ENCODE peak calls at places on chromosomes 4 and X, in six cellular contexts. L is HFF-Myc, B is activated T-cell treated with anti-CD3 and anti-CD28 coated beads for 4 hours, V is fibroblast of lung, E is H54, H is HTR-8/SVneo. S is an unnamed sample.

GRCh38 chr4:86220137-86220536 is 139.7 kb downstream of the MAPK10 start:
- DNase-seq in L (no peak), V (peak; percentile 93), E (no peak), B (no peak), H (no peak), S (no peak)

GRCh38 chr4:36323801-36324419 is 42.5 kb downstream of the DTHD1 start:
- DNase-seq in L (no peak), H (no peak), B (no peak), V (no peak), E (no peak), S (no peak)

GRCh38 chr4:98778206-98778605 is 119.8 kb upstream of the TSPAN5 start:
- DNase-seq in V (peak; percentile 87), H (peak; percentile 12), L (no peak), E (peak; percentile 19), B (no peak), S (no peak)

GRCh38 chr4:16250665-16251365 is 24.5 kb upstream of the TAPT1 start:
- DNase-seq in L (no peak), E (no peak), B (no peak), H (peak; percentile 8), V (no peak), S (no peak)

GRCh38 chr4:153185453-153185852 is 18.8 kb upstream of the TRIM2 start:
- DNase-seq in L (no peak), V (no peak), B (no peak), H (no peak), E (no peak), S (no peak)

GRCh38 chr4:74543983-74544382 is 99.0 kb downstream of the AREG start:
- DNase-seq in E (no peak), H (no peak), B (no peak), L (no peak), V (peak; percentile 87), S (no peak)

GRCh38 chrX:99795495-99795894 is 614.6 kb downstream of the PCDH19 start:
- DNase-seq in V (no peak), B (no peak), H (no peak), L (no peak), E (no peak), S (no peak)

GRCh38 chr4:8341691-8342090 is 72.1 kb downstream of the HTRA3 start:
- DNase-seq in E (no peak), V (no peak), B (no peak), L (no peak), H (no peak), S (no peak)

GRCh38 chrX:54920610-54921426 is at the start of gene TRO:
- DNase-seq in E (no peak), V (peak; percentile 13), B (no peak), H (no peak), L (no peak), S (no peak)

GRCh38 chr4:526189-526909 is 27.3 kb downstream of the PIGG start:
- DNase-seq in B (no peak), V (no peak), E (no peak), H (no peak), L (no peak), S (no peak)

GRCh38 chr4:21543514-21543913 is 405.1 kb downstream of the KCNIP4 start:
- DNase-seq in H (no peak), V (no peak), L (no peak), E (no peak), B (no peak), S (no peak)

GRCh38 chr4:71200944-71201533 is 137.8 kb upstream of the SLC4A4 start:
- DNase-seq in L (no peak), H (no peak), E (no peak), V (no peak), B (no peak), S (no peak)

GRCh38 chr4:13415068-13415785 is 68.9 kb downstream of the RAB28 start:
- DNase-seq in V (no peak), E (no peak), B (no peak), H (no peak), L (no peak), S (no peak)

GRCh38 chr4:113739197-113739596 is 22.3 kb downstream of the CAMK2D start:
- DNase-seq in V (no peak), E (no peak), B (no peak), L (no peak), H (no peak), S (no peak)

GRCh38 chrX:32530802-32531403 is 680.4 kb downstream of the DMD start:
- DNase-seq in V (peak; percentile 69), L (no peak), B (no peak), H (peak; percentile 12), E (no peak), S (no peak)

GRCh38 chr4:122576261-122577188 is 44.3 kb downstream of the IL21 start:
- DNase-seq in B (peak; percentile 32), V (peak; percentile 71), L (no peak), H (peak; percentile 52), E (no peak), S (no peak)

GRCh38 chrX:96688789-96689188 is 4.1 kb downstream of the DIAPH2 start:
- DNase-seq in L (no peak), E (no peak), H (no peak), V (no peak), B (no peak), S (no peak)

GRCh38 chr4:109040441-109040840 is 262.0 kb downstream of the COL25A1 start:
- DNase-seq in E (no peak), H (no peak), L (no peak), B (no peak), V (no peak), S (no peak)

GRCh38 chrX:42818151-42818921 is 40.4 kb upstream of the PPP1R2C start:
- DNase-seq in E (no peak), V (no peak), B (no peak), H (no peak), L (no peak), S (no peak)

GRCh38 chrX:19625612-19626011 is 110.3 kb upstream of the MAP3K15 start:
- DNase-seq in H (no peak), B (peak; percentile 11), L (no peak), V (no peak), E (no peak), S (no peak)

GRCh38 chrX:41145920-41146608 is 60.8 kb downstream of the USP9X start:
- DNase-seq in H (peak; percentile 8), B (no peak), E (no peak), V (peak; percentile 89), L (peak; percentile 52), S (peak; percentile 49)

GRCh38 chr4:101701551-101701950 is 89.0 kb upstream of the BANK1 start:
- DNase-seq in V (no peak), L (no peak), E (no peak), B (no peak), H (no peak), S (no peak)

GRCh38 chrX:155949098-155949497 is 48.4 kb upstream of the IL9R start:
- DNase-seq in H (no peak), E (no peak), B (no peak), L (no peak), V (no peak), S (peak; percentile 13)

GRCh38 chr4:16136771-16137170 is 52.9 kb upstream of the PROM1 start:
- DNase-seq in V (no peak), H (no peak), L (no peak), E (no peak), B (no peak), S (no peak)

GRCh38 chrX:100072286-100072685 is 337.8 kb downstream of the PCDH19 start:
- DNase-seq in B (no peak), V (no peak), E (no peak), H (no peak), L (no peak), S (no peak)

GRCh38 chrX:38726596-38726995 is 74.7 kb upstream of the MID1IP1 start:
- DNase-seq in L (no peak), V (peak; percentile 2), B (no peak), H (no peak), E (no peak), S (no peak)

GRCh38 chrX:22534643-22535042 is 261.9 kb downstream of the CBLL2 start:
- DNase-seq in E (no peak), L (no peak), H (no peak), V (peak; percentile 87), B (no peak), S (peak; percentile 13)